ENCODE peak calls at places on chromosomes 4 and X, in nine cellular contexts. R is IMR-90; G is effector CD4-positive, alpha-beta T cell; J is HFF-Myc; K is iris pigment epithelial cell; M is sciatic nerve; P is AG09319; S is epithelial cell of prostate; Q is tibial artery. F is an unnamed sample.

GRCh38 chrX:73963682-73964081 is 340.3 kb upstream of the ZCCHC13 start:
- DNase-seq in R (no peak), G (no peak), J (no peak), K (no peak), M (no peak), P (no peak), S (no peak), Q (no peak), F (no peak)

GRCh38 chr4:45580306-45580705 is 543.5 kb downstream of the GABRG1 start:
- DNase-seq in R (no peak), G (no peak), J (no peak), K (no peak), M (no peak), P (no peak), S (no peak), Q (no peak), F (no peak)

GRCh38 chr4:83071116-83071515 is 36.1 kb downstream of the COPS4 start:
- DNase-seq in R (peak; percentile 43), G (no peak), J (peak; percentile 52), K (peak; percentile 55), M (no peak), P (no peak), S (no peak), Q (no peak), F (no peak)

GRCh38 chr4:118348886-118349285 is 3.9 kb downstream of the PRSS12 start:
- DNase-seq in R (no peak), G (no peak), J (no peak), K (no peak), M (no peak), P (no peak), S (no peak), Q (no peak), F (no peak)

GRCh38 chrX:110420771-110421498 is 62.3 kb downstream of the RTL9 start:
- DNase-seq in R (peak; percentile 34), G (no peak), J (no peak), K (no peak), M (no peak), P (no peak), S (no peak), Q (no peak), F (no peak)

GRCh38 chr4:187777954-187778353 is 217.6 kb upstream of the ZFP42 start:
- DNase-seq in R (no peak), G (no peak), J (no peak), K (no peak), M (no peak), P (no peak), S (no peak), Q (no peak), F (no peak)

GRCh38 chr4:14218641-14219040 is 591.1 kb upstream of the BOD1L1 start:
- DNase-seq in R (no peak), G (no peak), J (no peak), K (no peak), M (no peak), P (no peak), S (no peak), Q (no peak), F (no peak)

GRCh38 chr4:163988391-163988790 is 493.9 kb downstream of the TMA16 start:
- DNase-seq in R (no peak), G (no peak), J (no peak), K (no peak), M (no peak), P (no peak), S (no peak), Q (no peak), F (no peak)

GRCh38 chr4:1779588-1780382 is 13.3 kb upstream of the FGFR3 start:
- DNase-seq in R (no peak), G (no peak), J (no peak), K (no peak), M (no peak), P (no peak), S (no peak), Q (no peak), F (no peak)

GRCh38 chrX:42496239-42496638 is 281.7 kb downstream of the PPP1R2C start:
- DNase-seq in R (no peak), G (no peak), J (no peak), K (no peak), M (no peak), P (no peak), S (no peak), Q (no peak), F (no peak)

GRCh38 chr4:143396695-143397094 is 60.0 kb downstream of the GAB1 start:
- DNase-seq in R (peak; percentile 40), G (no peak), J (no peak), K (no peak), M (no peak), P (no peak), S (no peak), Q (no peak), F (no peak)

GRCh38 chr4:63218837-63219236 is 1190.4 kb downstream of the TECRL start:
- DNase-seq in R (no peak), G (no peak), J (no peak), K (no peak), M (no peak), P (no peak), S (no peak), Q (no peak), F (no peak)

GRCh38 chrX:47556045-47556623 is 4.9 kb upstream of the ARAF start:
- DNase-seq in R (peak; percentile 92), G (peak; percentile 75), J (peak; percentile 79), K (peak; percentile 95), M (peak; percentile 90), P (peak; percentile 78), S (peak; percentile 73), Q (peak; percentile 95), F (peak; percentile 69)

GRCh38 chr4:111500871-111501270 is 644.4 kb upstream of the FAM241A start:
- DNase-seq in R (no peak), G (no peak), J (no peak), K (no peak), M (no peak), P (no peak), S (no peak), Q (no peak), F (no peak)